ENCODE peak calls at places on chromosome 22, in nine cellular contexts. W is Caco-2; T is lower lobe of right lung; Y is foreskin fibroblast; F is fibroblast of villous mesenchyme; C is brain microvascular endothelial cell; L is CD8-positive, alpha-beta T cell; J is tibial artery; U is cardiac fibroblast. B is an unnamed sample.
A peak's percentile ranks its signal among the peaks of the same experiment; 100 is the strongest.

GRCh38 chr22:50146440-50147228 is 23.9 kb upstream of the PANX2 start:
- DNase-seq in T (peak; percentile 60), J (peak; percentile 44), U (peak; percentile 82), W (peak; percentile 64), C (peak; percentile 61), Y (peak; percentile 60), L (no peak), F (peak; percentile 78), B (peak; percentile 36)

GRCh38 chr22:49330421-49331222 is 497.1 kb downstream of the BRD1 start:
- DNase-seq in L (no peak), C (no peak), F (no peak), J (no peak), W (no peak), T (peak; percentile 28), U (no peak), Y (no peak), B (no peak)

GRCh38 chr22:50015451-50016307 is 3.1 kb upstream of the IL17REL start:
- DNase-seq in Y (no peak), J (no peak), T (peak; percentile 43), F (no peak), L (no peak), U (no peak), C (no peak), W (no peak), B (no peak)

GRCh38 chr22:47645450-47645914 is 883.0 kb downstream of the TBC1D22A start:
- DNase-seq in L (no peak), C (no peak), Y (no peak), F (no peak), W (no peak), J (no peak), T (no peak), U (peak; percentile 5), B (no peak)

GRCh38 chr22:32811788-32812187 is 10.3 kb downstream of the TIMP3 start:
- DNase-seq in C (no peak), L (no peak), F (no peak), U (no peak), Y (no peak), T (no peak), W (no peak), J (no peak), B (no peak)

GRCh38 chr22:43094085-43094484 is 4.9 kb upstream of the TTLL1 start:
- DNase-seq in J (no peak), W (no peak), L (no peak), F (no peak), U (peak; percentile 26), Y (peak; percentile 41), C (no peak), T (peak; percentile 61), B (no peak)

GRCh38 chr22:24694971-24695928 is 79.3 kb downstream of the PIWIL3 start:
- DNase-seq in U (no peak), W (no peak), F (no peak), J (no peak), T (peak; percentile 83), L (no peak), Y (no peak), C (no peak), B (no peak)

GRCh38 chr22:26394787-26395186 is 34.3 kb upstream of the ASPHD2 start:
- DNase-seq in F (no peak), W (no peak), L (no peak), U (no peak), T (no peak), J (no peak), C (no peak), Y (no peak), B (no peak)

GRCh38 chr22:40070701-40071100 is 75.9 kb downstream of the FAM83F start:
- DNase-seq in J (no peak), U (no peak), T (no peak), Y (no peak), W (no peak), C (no peak), F (no peak), L (no peak), B (no peak)

GRCh38 chr22:24289138-24289537 is 18.5 kb downstream of the SPECC1L start:
- DNase-seq in T (no peak), F (peak; percentile 78), C (peak; percentile 56), J (no peak), Y (peak; percentile 64), U (peak; percentile 86), W (no peak), L (no peak), B (peak; percentile 43)

GRCh38 chr22:48566741-48567140 is 1260.9 kb downstream of the BRD1 start:
- DNase-seq in W (no peak), L (no peak), C (no peak), Y (no peak), T (peak; percentile 4), F (no peak), J (no peak), U (no peak), B (no peak)

GRCh38 chr22:45975266-45976161 is 1.4 kb downstream of the WNT7B start:
- DNase-seq in W (peak; percentile 58), C (no peak), T (no peak), F (no peak), L (no peak), Y (no peak), J (no peak), U (no peak), B (no peak)

GRCh38 chr22:43923631-43924548 is at the start of gene PNPLA3:
- DNase-seq in C (peak; percentile 88), L (peak; percentile 62), F (peak; percentile 88), J (peak; percentile 82), U (peak; percentile 80), Y (peak; percentile 86), W (peak; percentile 95), T (peak; percentile 91), B (peak; percentile 63)

GRCh38 chr22:45656577-45656976 is 15.1 kb upstream of the ATXN10 start:
- DNase-seq in U (no peak), C (no peak), T (no peak), F (peak; percentile 89), Y (no peak), J (no peak), W (no peak), L (no peak), B (no peak)

GRCh38 chr22:45185718-45186511 is 22.2 kb downstream of the NUP50 start:
- DNase-seq in F (no peak), W (no peak), U (no peak), C (no peak), Y (no peak), T (no peak), J (no peak), L (no peak), B (no peak)

DNA sequence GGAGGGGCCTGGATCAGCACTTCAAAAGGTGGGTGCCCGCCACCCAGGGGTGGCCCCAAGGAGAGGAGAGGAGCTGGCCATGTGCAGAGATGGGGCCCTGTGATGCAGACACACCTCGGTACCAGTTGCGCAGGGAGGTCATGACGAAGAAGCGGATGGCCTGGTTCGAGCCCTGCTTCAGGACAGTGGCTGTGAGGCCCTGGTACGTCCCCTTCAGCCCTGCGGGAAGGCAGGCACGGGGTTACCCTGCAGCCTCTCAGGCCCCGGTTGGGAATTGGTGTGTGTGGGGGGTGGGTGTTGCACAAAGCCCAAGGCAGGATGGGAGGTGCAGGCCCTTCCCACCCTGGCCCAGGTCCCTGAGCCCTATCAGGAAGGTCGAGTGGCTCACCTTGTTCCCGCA is 1.8 kb downstream of the SLC25A1 start:
- DNase-seq in F (no peak), J (no peak), W (no peak), Y (no peak), T (no peak), L (no peak), C (no peak), U (no peak), B (no peak)
- H3K4me3 ChIP-seq in F (peak overlapping the region; percentile 71), J (peak overlapping the region; percentile 77), W (peak overlapping the region; percentile 92), Y (peak overlapping the region; percentile 56), T (peak overlapping the region; percentile 81), L (no peak overlapping the region), C (peak overlapping the region; percentile 12), U (peak overlapping the region; percentile 55), B (peak overlapping the region; percentile 79)

GRCh38 chr22:41943661-41944209 is 3.2 kb downstream of the CENPM start:
- DNase-seq in W (no peak), T (no peak), J (no peak), Y (peak; percentile 29), C (peak; percentile 27), U (peak; percentile 44), F (no peak), L (no peak), B (no peak)

GRCh38 chr22:41936894-41937169 is 10.1 kb downstream of the CENPM start:
- DNase-seq in F (no peak), Y (no peak), L (no peak), U (no peak), C (no peak), T (no peak), W (no peak), J (no peak), B (no peak)

GRCh38 chr22:41935015-41935908 is 8.7 kb upstream of the TNFRSF13C start:
- DNase-seq in U (no peak), L (no peak), J (no peak), F (no peak), T (no peak), Y (no peak), C (no peak), W (no peak), B (no peak)

GRCh38 chr22:41940853-41941765 is 5.8 kb downstream of the CENPM start:
- DNase-seq in W (peak; percentile 87), Y (peak; percentile 91), U (peak; percentile 95), F (peak; percentile 94), J (peak; percentile 85), T (peak; percentile 86), C (peak; percentile 79), L (peak; percentile 79), B (peak; percentile 88)

GRCh38 chr22:41939981-41940852 is 6.7 kb downstream of the CENPM start:
- DNase-seq in J (no peak), C (no peak), W (peak; percentile 38), L (peak; percentile 84), T (peak; percentile 66), Y (no peak), U (no peak), F (no peak), B (no peak)
- H3K4me3 ChIP-seq in J (no peak overlapping the region), C (no peak overlapping the region), W (no peak overlapping the region), L (no peak overlapping the region), T (no peak overlapping the region), Y (no peak overlapping the region), U (no peak overlapping the region), F (no peak overlapping the region), B (no peak overlapping the region)

GRCh38 chr22:19576460-19577421 is 52.5 kb upstream of the CLDN5 start:
- DNase-seq in W (no peak), Y (peak; percentile 46), U (peak; percentile 93), L (peak; percentile 36), C (peak; percentile 78), F (peak; percentile 23), J (no peak), T (no peak), B (no peak)
- H3K4me3 ChIP-seq in W (no peak overlapping the region), Y (no peak overlapping the region), U (no peak overlapping the region), L (no peak overlapping the region), C (peak overlapping the region; percentile 9), F (no peak overlapping the region), J (no peak overlapping the region), T (no peak overlapping the region), B (no peak overlapping the region)

DNA sequence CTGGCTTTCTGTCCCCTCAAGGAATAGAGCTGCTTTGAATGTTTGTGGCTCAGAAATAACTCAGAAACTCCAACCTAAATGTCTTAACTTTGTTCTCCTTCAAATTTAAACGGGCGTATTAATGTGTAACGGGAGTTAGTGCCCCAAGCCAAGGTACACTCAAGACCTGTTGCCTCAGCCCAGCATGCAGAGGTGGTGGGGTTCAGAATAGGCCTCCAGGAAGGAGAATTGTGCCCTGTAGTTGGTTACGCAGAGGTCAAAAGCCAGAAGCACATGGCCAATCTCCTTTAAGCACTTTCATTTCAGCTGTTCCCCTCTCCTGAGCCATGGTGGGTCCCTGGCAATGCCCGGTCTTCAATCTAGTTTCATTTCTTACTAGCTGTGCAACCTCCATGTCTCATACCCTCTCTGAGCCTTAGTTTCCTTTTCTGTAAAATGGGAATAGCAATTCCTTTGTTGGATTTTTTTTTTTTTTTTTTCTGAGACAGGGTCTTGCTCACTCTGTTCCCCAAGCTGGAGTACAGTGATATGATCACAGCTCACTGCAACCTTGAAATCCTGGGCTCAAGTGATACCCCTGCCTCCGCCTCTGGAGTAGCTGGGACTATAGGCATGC is 4.2 kb downstream of the HMOX1 start:
- DNase-seq in U (no peak), F (no peak), T (no peak), C (no peak), W (no peak), L (no peak), J (no peak), Y (no peak), B (no peak)
- H3K4me3 ChIP-seq in U (no peak overlapping the region), F (no peak overlapping the region), T (peak overlapping the region; percentile 1), C (no peak overlapping the region), W (no peak overlapping the region), L (no peak overlapping the region), J (no peak overlapping the region), Y (peak overlapping the region; percentile 12), B (no peak overlapping the region)